ENCODE peak calls at places on chromosomes 6 and 20, in ten cellular contexts. U is substantia nigra, T is NCI-H345, R is SW 1271, P is naive B cell, A is right lobe of liver, W is caudate nucleus, F is RKO, G is OCI-LY7, O is NCI-H1694 treated with DMSO at 0.1 percent for 48 hours. C is an unnamed sample.

GRCh38 chr6:170250451-170250850 is 40.4 kb downstream of the DLL1 start:
- DNase-seq in A (peak; percentile 23), F (no peak), O (no peak), T (no peak), P (no peak), W (no peak), U (no peak), R (no peak), G (no peak), C (no peak)

GRCh38 chr20:10857362-10858070 is 183.7 kb upstream of the JAG1 start:
- DNase-seq in U (no peak), O (no peak), T (no peak), W (no peak), G (no peak), R (no peak), A (peak; percentile 70), P (no peak), F (peak; percentile 4), C (no peak)

GRCh38 chr20:17654649-17655285 is 27.3 kb downstream of the RRBP1 start:
- DNase-seq in O (no peak), A (no peak), W (peak; percentile 14), G (no peak), P (no peak), R (no peak), U (no peak), T (no peak), F (no peak), C (peak; percentile 10)

GRCh38 chr6:139883776-139884175 is 509.3 kb upstream of the CITED2 start:
- DNase-seq in O (no peak), W (no peak), U (no peak), P (peak; percentile 11), T (no peak), F (no peak), R (no peak), G (no peak), A (no peak), C (no peak)

GRCh38 chr20:1735417-1736089 is 78.0 kb upstream of the SIRPG start:
- DNase-seq in G (no peak), R (no peak), O (no peak), A (no peak), W (no peak), U (no peak), T (no peak), P (no peak), F (no peak), C (no peak)

GRCh38 chr6:148577687-148578488 is 168.9 kb upstream of the UST start:
- DNase-seq in A (peak; percentile 74), T (peak; percentile 72), R (peak; percentile 39), P (peak; percentile 59), O (peak; percentile 29), U (peak; percentile 69), F (peak; percentile 88), W (peak; percentile 67), G (peak; percentile 69), C (peak; percentile 53)

GRCh38 chr20:36201198-36201597 is 35.1 kb upstream of the AAR2 start:
- DNase-seq in P (no peak), O (no peak), R (no peak), U (no peak), W (no peak), F (no peak), T (no peak), A (no peak), G (no peak), C (no peak)

GRCh38 chr6:127118505-127119360 is at the start of gene RSPO3:
- DNase-seq in U (no peak), F (no peak), A (peak; percentile 49), G (no peak), T (peak; percentile 16), W (no peak), O (no peak), P (no peak), R (no peak), C (peak; percentile 50)

GRCh38 chr6:168908887-168909286 is 344.8 kb downstream of the THBS2 start:
- DNase-seq in F (peak; percentile 51), U (no peak), G (no peak), R (no peak), P (no peak), W (no peak), A (no peak), T (no peak), O (no peak), C (no peak)

GRCh38 chr6:193773-194310 is 98.4 kb upstream of the DUSP22 start:
- DNase-seq in F (no peak), P (peak; percentile 43), A (no peak), G (peak; percentile 72), W (no peak), R (no peak), O (no peak), U (no peak), T (no peak), C (no peak)